ENCODE peak calls at places on chromosomes 3 and 15, in eight cellular contexts. K is HL-60; H is cardiac fibroblast; T is stomach; P is fibroblast of lung; Z is upper lobe of left lung; Y is CD8-positive, alpha-beta T cell; G is tibial nerve. S is an unnamed sample.

GRCh38 chr3:52091566-52092290 is 35.4 kb upstream of the DUSP7 start:
- DNase-seq in K (no peak), H (no peak), T (no peak), P (peak), Z (no peak), Y (no peak), G (no peak), S (no peak)

GRCh38 chr3:191314109-191314728 is 15.0 kb upstream of the CCDC50 start:
- DNase-seq in K (no peak), H (no peak), T (no peak), P (no peak), Z (no peak), Y (no peak), G (no peak), S (no peak)

GRCh38 chr3:171420667-171421066 is 39.5 kb downstream of the TNIK start:
- DNase-seq in K (no peak), H (peak), T (no peak), P (peak), Z (no peak), Y (no peak), G (no peak), S (no peak)

GRCh38 chr3:45712434-45713110 is 23.4 kb downstream of the SACM1L start:
- DNase-seq in K (no peak), H (no peak), T (no peak), P (peak), Z (no peak), Y (no peak), G (no peak), S (no peak)

GRCh38 chr15:81851307-81851706 is 194.5 kb downstream of the MEX3B start:
- DNase-seq in K (no peak), H (no peak), T (no peak), P (no peak), Z (no peak), Y (no peak), G (no peak), S (no peak)

GRCh38 chr15:52112203-52112750 is 298 bp downstream of the BCL2L10 start:
- DNase-seq in K (no peak), H (no peak), T (peak), P (no peak), Z (peak), Y (peak), G (no peak), S (peak)

GRCh38 chr3:125055165-125055912 is 458 bp downstream of the HEG1 start:
- DNase-seq in K (no peak), H (peak), T (no peak), P (no peak), Z (no peak), Y (peak), G (no peak), S (peak)

GRCh38 chr3:31423522-31423921 is 109.2 kb upstream of the STT3B start:
- DNase-seq in K (no peak), H (peak), T (no peak), P (peak), Z (no peak), Y (no peak), G (no peak), S (no peak)

GRCh38 chr3:50611464-50612233 is at the start of gene CISH:
- DNase-seq in K (peak), H (peak), T (peak), P (peak), Z (peak), Y (peak), G (peak), S (peak)

GRCh38 chr15:64430000-64430735 is 30.2 kb upstream of the ZNF609 start:
- DNase-seq in K (peak), H (peak), T (no peak), P (peak), Z (no peak), Y (peak), G (no peak), S (no peak)

GRCh38 chr3:161171113-161171512 is 50.0 kb upstream of the NMD3 start:
- DNase-seq in K (no peak), H (peak), T (no peak), P (peak), Z (no peak), Y (no peak), G (peak), S (no peak)

GRCh38 chr15:52695146-52695545 is 16.0 kb upstream of the ATOSA start:
- DNase-seq in K (no peak), H (no peak), T (no peak), P (no peak), Z (no peak), Y (no peak), G (no peak), S (no peak)

GRCh38 chr15:68682330-68682729 is 103.5 kb downstream of the CORO2B start:
- DNase-seq in K (no peak), H (no peak), T (no peak), P (no peak), Z (no peak), Y (no peak), G (no peak), S (no peak)

GRCh38 chr3:141083831-141084624 is 32.9 kb downstream of the SPSB4 start:
- DNase-seq in K (no peak), H (no peak), T (no peak), P (no peak), Z (no peak), Y (no peak), G (no peak), S (no peak)
- TF ChIP-seq CTCF in K (no peak), H (no peak), T (no peak), P (no peak), Z (no peak), Y (no peak), G (no peak), S (no peak)

GRCh38 chr3:34277110-34277509 is 478.7 kb downstream of the PDCD6IP start:
- DNase-seq in K (no peak), H (no peak), T (no peak), P (no peak), Z (no peak), Y (no peak), G (no peak), S (no peak)
- TF ChIP-seq CTCF in K (no peak), H (no peak), T (no peak), P (no peak), Z (no peak), Y (no peak), G (no peak), S (no peak)

DNA sequence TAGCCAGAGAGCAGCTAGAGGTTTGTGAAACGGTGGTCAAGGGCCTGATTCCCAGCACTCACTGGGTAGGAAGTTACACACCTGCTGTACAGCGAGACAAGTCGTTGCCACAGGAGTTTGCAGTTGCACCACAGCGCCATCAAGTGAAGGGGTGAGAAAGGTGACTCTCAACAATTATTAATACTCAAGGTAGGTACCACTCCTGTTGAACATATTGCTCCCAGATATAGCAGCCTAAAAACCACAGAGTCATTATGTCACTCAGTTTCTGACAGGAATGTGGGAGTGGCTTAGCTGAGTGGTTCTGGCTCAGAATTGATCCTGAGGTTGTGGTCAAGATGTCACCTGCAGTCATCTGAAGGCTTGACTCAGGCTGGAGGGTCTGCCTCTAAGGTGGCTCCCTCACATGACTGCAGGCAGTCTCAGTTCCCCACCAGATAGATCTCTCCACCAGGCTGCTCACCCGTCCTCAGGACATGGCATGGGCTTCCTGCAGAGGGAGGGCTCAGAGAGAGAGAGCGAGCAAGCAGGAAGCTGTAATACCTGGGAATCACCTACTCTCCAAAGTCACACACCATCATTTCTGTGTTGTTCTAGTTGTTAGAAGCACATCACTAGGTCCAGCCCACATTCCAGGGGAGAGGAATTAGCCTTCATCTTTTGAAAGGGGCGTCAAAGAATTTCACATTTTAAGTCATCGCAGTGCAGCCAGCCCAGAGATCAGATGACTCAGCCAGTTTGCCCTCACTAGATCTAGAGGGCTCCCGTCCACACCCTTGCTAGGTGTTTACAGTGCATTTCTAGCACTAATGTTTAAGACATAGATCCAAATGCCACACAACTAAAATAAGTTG is 17.0 kb upstream of the ANO10 start:
- DNase-seq in K (no peak), H (no peak), T (peak), P (peak), Z (no peak), Y (peak), G (no peak), S (no peak)
- TF ChIP-seq CTCF in K (peak), H (no peak), T (no peak), P (no peak), Z (no peak), Y (no peak), G (no peak), S (no peak)

GRCh38 chr15:25438601-25439455 is at the start of gene UBE3A:
- DNase-seq in K (peak), H (peak), T (peak), P (peak), Z (peak), Y (peak), G (peak), S (peak)
- TF ChIP-seq CTCF in K (no peak), H (no peak), T (no peak), P (peak), Z (peak), Y (no peak), G (peak), S (no peak)

GRCh38 chr3:156341831-156342416 is 213.0 kb downstream of the SSR3 start:
- DNase-seq in K (no peak), H (no peak), T (no peak), P (no peak), Z (no peak), Y (no peak), G (no peak), S (no peak)
- TF ChIP-seq CTCF in K (no peak), H (no peak), T (no peak), P (no peak), Z (no peak), Y (no peak), G (no peak), S (no peak)

DNA sequence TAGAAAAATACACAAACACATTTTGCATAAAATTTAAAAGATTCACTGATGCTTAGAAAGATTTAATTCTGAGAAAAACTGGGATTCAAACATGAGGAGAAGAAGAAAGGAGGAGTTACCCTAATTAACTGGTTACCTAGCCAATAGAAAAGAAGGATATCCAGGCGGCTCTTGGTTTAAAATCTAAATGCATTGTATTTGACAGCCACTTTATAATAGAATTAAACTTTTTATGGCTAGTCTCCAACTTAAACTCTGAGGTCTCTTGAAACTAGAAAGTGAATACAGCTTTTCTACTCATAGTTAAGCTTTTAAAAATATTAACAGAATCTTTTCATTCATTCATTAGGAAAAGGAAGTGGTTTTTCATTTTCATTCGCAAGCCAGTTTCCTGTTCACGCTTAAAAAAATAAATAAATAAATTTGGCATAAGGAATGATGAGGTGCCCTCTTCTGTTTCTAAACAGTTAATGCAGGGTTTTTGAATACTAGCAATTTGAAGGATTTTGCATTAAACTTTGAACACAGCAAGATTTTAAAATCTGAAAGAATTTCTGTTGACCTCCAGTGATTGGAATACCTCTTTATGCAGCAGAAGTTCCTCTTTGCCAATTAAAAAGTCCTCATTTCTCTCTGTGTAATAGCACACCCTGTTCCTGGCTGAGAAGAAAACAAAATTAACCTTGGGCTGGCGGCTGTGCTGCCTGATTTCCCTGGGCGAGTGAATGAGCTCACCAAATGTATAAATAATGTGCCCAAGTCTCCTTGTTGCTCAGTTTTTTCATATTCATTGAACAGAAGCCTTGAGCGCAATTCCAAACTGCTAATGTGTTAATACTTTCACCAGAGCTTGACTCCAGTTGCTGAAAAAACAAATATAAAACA is 105.1 kb downstream of the ZMAT3 start:
- DNase-seq in K (no peak), H (peak), T (no peak), P (peak), Z (no peak), Y (no peak), G (no peak), S (no peak)
- TF ChIP-seq CTCF in K (peak), H (peak), T (no peak), P (peak), Z (peak), Y (no peak), G (peak), S (no peak)

DNA sequence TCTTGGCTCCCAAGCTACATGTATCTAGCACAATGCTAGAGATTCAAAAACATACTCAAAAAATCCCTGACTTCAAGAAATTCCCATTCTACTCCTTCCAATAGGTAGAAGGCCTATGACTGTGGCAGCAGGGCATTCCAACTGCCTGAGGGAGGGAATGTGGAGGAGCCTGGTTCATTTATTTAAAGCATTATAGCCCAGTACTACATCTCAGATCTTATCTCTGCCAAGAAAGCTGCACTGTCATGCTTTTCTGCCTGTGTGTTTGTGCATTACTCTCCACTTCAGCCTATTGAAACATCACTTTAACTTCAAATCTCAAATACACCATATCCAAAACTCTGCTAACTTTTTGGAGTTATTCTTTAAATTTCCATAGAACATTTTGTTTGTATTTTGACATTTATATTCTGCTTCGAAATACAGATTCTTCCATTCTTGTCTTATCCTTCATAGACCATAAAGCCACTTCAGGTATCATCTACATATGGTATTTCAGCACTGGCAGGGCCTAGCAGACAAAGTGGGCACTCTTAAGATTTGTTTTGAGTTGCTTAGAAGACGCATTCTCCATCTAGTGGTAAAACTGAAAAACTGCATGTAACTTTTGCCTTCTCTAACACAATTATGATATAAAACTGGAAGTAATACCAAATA is 59.1 kb upstream of the NEDD4 start:
- DNase-seq in K (peak), H (peak), T (no peak), P (peak), Z (no peak), Y (no peak), G (no peak), S (no peak)
- TF ChIP-seq CTCF in K (peak), H (peak), T (no peak), P (peak), Z (peak), Y (peak), G (peak), S (peak)